ENCODE peak calls at places on chromosomes 6 and 20, in six cellular contexts. T is endothelial cell, H is mammary epithelial cell, X is SHP77, J is cardiac fibroblast, A is nephron progenitor cell. Q is an unnamed sample.

GRCh38 chr20:39290575-39290974 is 328.4 kb downstream of the DHX35 start:
- DNase-seq in J (no peak), H (no peak), T (no peak), X (no peak), A (no peak), Q (no peak)

GRCh38 chr20:53795170-53795569 is 201.5 kb upstream of the ZNF217 start:
- DNase-seq in J (peak), T (no peak), X (no peak), H (peak), A (no peak), Q (no peak)

GRCh38 chr6:162706236-162706635 is 21.3 kb downstream of the PRKN start:
- DNase-seq in A (no peak), T (no peak), H (no peak), J (peak), X (no peak), Q (no peak)

GRCh38 chr20:12555369-12555768 is 453.4 kb upstream of the SPTLC3 start:
- DNase-seq in J (no peak), A (no peak), H (no peak), T (no peak), X (no peak), Q (peak)

GRCh38 chr6:138162104-138162946 is 586 bp downstream of the ARFGEF3 start:
- DNase-seq in H (no peak), A (peak), T (peak), X (peak), J (no peak), Q (peak)

GRCh38 chr20:3068075-3068474 is 3.3 kb upstream of the OXT start:
- DNase-seq in T (no peak), H (no peak), A (no peak), X (no peak), J (no peak), Q (no peak)

GRCh38 chr6:33010356-33010755 is 965 bp upstream of the HLA-DOA start:
- DNase-seq in X (no peak), T (no peak), J (no peak), H (no peak), A (no peak), Q (no peak)

GRCh38 chr6:44740566-44741120 is 353.1 kb downstream of the CDC5L start:
- DNase-seq in J (no peak), T (no peak), H (no peak), A (no peak), X (no peak), Q (no peak)

GRCh38 chr20:48776306-48776705 is 51.5 kb downstream of the PREX1 start:
- DNase-seq in J (peak), X (peak), H (peak), A (no peak), T (no peak), Q (peak)

GRCh38 chr20:23602261-23602660 is 3.5 kb downstream of the CST9 start:
- DNase-seq in T (no peak), A (no peak), H (no peak), J (no peak), X (no peak), Q (no peak)

GRCh38 chr6:106084106-106084963 is 1.8 kb upstream of the PRDM1 start:
- DNase-seq in J (peak), T (peak), A (peak), H (peak), X (peak), Q (peak)

GRCh38 chr6:149963212-149963461 is 606 bp upstream of the ULBP1 start:
- DNase-seq in X (no peak), T (peak), J (peak), H (no peak), A (no peak), Q (peak)